ENCODE peak calls at places on chromosomes 13 and 19, in seven cellular contexts. One of them, this sample, is unnamed.

GRCh38 chr13:107864543-107865460 is 350.5 kb downstream of the LIG4 start:
- DNase-seq in DMS79: peak
- DNase-seq in psoas muscle: no peak
- DNase-seq in NCI-H460: peak
- DNase-seq in stimulated activated naive CD8-positive, alpha-beta T cell treated with anti-CD3 and anti-CD28 coated beads, Interleukin-15, amount 100 ng/mL, for 72 hours: no peak
- DNase-seq in stimulated activated CD4-positive, alpha-beta T cell treated with anti-CD3 and anti-CD28 coated beads, Interleukin-15, amount 100 ng/mL, for 1 hour: no peak
- DNase-seq in NCI-H774: peak
- DNase-seq in this sample: no peak

GRCh38 chr19:15195381-15195964 is 5.3 kb downstream of the NOTCH3 start:
- DNase-seq in DMS79: peak
- DNase-seq in psoas muscle: peak
- DNase-seq in NCI-H460: no peak
- DNase-seq in stimulated activated naive CD8-positive, alpha-beta T cell treated with anti-CD3 and anti-CD28 coated beads, Interleukin-15, amount 100 ng/mL, for 72 hours: no peak
- DNase-seq in stimulated activated CD4-positive, alpha-beta T cell treated with anti-CD3 and anti-CD28 coated beads, Interleukin-15, amount 100 ng/mL, for 1 hour: no peak
- DNase-seq in NCI-H774: peak
- DNase-seq in this sample: no peak

GRCh38 chr19:38388310-38389100 is at the start of gene SPRED3:
- DNase-seq in DMS79: peak
- DNase-seq in psoas muscle: peak
- DNase-seq in NCI-H460: no peak
- DNase-seq in stimulated activated naive CD8-positive, alpha-beta T cell treated with anti-CD3 and anti-CD28 coated beads, Interleukin-15, amount 100 ng/mL, for 72 hours: no peak
- DNase-seq in stimulated activated CD4-positive, alpha-beta T cell treated with anti-CD3 and anti-CD28 coated beads, Interleukin-15, amount 100 ng/mL, for 1 hour: no peak
- DNase-seq in NCI-H774: peak
- DNase-seq in this sample: no peak

GRCh38 chr13:74657765-74658164 is 523.6 kb upstream of the KLF12 start:
- DNase-seq in DMS79: no peak
- DNase-seq in psoas muscle: no peak
- DNase-seq in NCI-H460: no peak
- DNase-seq in stimulated activated naive CD8-positive, alpha-beta T cell treated with anti-CD3 and anti-CD28 coated beads, Interleukin-15, amount 100 ng/mL, for 72 hours: no peak
- DNase-seq in stimulated activated CD4-positive, alpha-beta T cell treated with anti-CD3 and anti-CD28 coated beads, Interleukin-15, amount 100 ng/mL, for 1 hour: no peak
- DNase-seq in NCI-H774: no peak
- DNase-seq in this sample: no peak

GRCh38 chr13:50456111-50456510 is 387.4 kb downstream of the DLEU7 start:
- DNase-seq in DMS79: no peak
- DNase-seq in psoas muscle: no peak
- DNase-seq in NCI-H460: no peak
- DNase-seq in stimulated activated naive CD8-positive, alpha-beta T cell treated with anti-CD3 and anti-CD28 coated beads, Interleukin-15, amount 100 ng/mL, for 72 hours: no peak
- DNase-seq in stimulated activated CD4-positive, alpha-beta T cell treated with anti-CD3 and anti-CD28 coated beads, Interleukin-15, amount 100 ng/mL, for 1 hour: no peak
- DNase-seq in NCI-H774: no peak
- DNase-seq in this sample: no peak

GRCh38 chr13:30892966-30893365 is 13.1 kb upstream of the MEDAG start:
- DNase-seq in DMS79: no peak
- DNase-seq in psoas muscle: peak
- DNase-seq in NCI-H460: peak
- DNase-seq in stimulated activated naive CD8-positive, alpha-beta T cell treated with anti-CD3 and anti-CD28 coated beads, Interleukin-15, amount 100 ng/mL, for 72 hours: no peak
- DNase-seq in stimulated activated CD4-positive, alpha-beta T cell treated with anti-CD3 and anti-CD28 coated beads, Interleukin-15, amount 100 ng/mL, for 1 hour: no peak
- DNase-seq in NCI-H774: no peak
- DNase-seq in this sample: no peak

GRCh38 chr13:84399320-84400085 is 517.2 kb upstream of the SLITRK1 start:
- DNase-seq in DMS79: no peak
- DNase-seq in psoas muscle: no peak
- DNase-seq in NCI-H460: no peak
- DNase-seq in stimulated activated naive CD8-positive, alpha-beta T cell treated with anti-CD3 and anti-CD28 coated beads, Interleukin-15, amount 100 ng/mL, for 72 hours: no peak
- DNase-seq in stimulated activated CD4-positive, alpha-beta T cell treated with anti-CD3 and anti-CD28 coated beads, Interleukin-15, amount 100 ng/mL, for 1 hour: no peak
- DNase-seq in NCI-H774: no peak
- DNase-seq in this sample: no peak

GRCh38 chr19:30679789-30680188 is 307.6 kb downstream of the ZNF536 start:
- DNase-seq in DMS79: no peak
- DNase-seq in psoas muscle: no peak
- DNase-seq in NCI-H460: no peak
- DNase-seq in stimulated activated naive CD8-positive, alpha-beta T cell treated with anti-CD3 and anti-CD28 coated beads, Interleukin-15, amount 100 ng/mL, for 72 hours: no peak
- DNase-seq in stimulated activated CD4-positive, alpha-beta T cell treated with anti-CD3 and anti-CD28 coated beads, Interleukin-15, amount 100 ng/mL, for 1 hour: no peak
- DNase-seq in NCI-H774: no peak
- DNase-seq in this sample: no peak

GRCh38 chr19:47124937-47125668 is 5.5 kb upstream of the SAE1 start:
- DNase-seq in DMS79: peak
- DNase-seq in psoas muscle: no peak
- DNase-seq in NCI-H460: peak
- DNase-seq in stimulated activated naive CD8-positive, alpha-beta T cell treated with anti-CD3 and anti-CD28 coated beads, Interleukin-15, amount 100 ng/mL, for 72 hours: peak
- DNase-seq in stimulated activated CD4-positive, alpha-beta T cell treated with anti-CD3 and anti-CD28 coated beads, Interleukin-15, amount 100 ng/mL, for 1 hour: no peak
- DNase-seq in NCI-H774: peak
- DNase-seq in this sample: no peak

GRCh38 chr19:4077011-4077382 is 10.3 kb upstream of the ZBTB7A start:
- DNase-seq in DMS79: no peak
- DNase-seq in psoas muscle: no peak
- DNase-seq in NCI-H460: no peak
- DNase-seq in stimulated activated naive CD8-positive, alpha-beta T cell treated with anti-CD3 and anti-CD28 coated beads, Interleukin-15, amount 100 ng/mL, for 72 hours: no peak
- DNase-seq in stimulated activated CD4-positive, alpha-beta T cell treated with anti-CD3 and anti-CD28 coated beads, Interleukin-15, amount 100 ng/mL, for 1 hour: no peak
- DNase-seq in NCI-H774: no peak
- DNase-seq in this sample: no peak

GRCh38 chr13:89687066-89687465 is 1660.4 kb upstream of the MIR17HG start:
- DNase-seq in DMS79: no peak
- DNase-seq in psoas muscle: no peak
- DNase-seq in NCI-H460: no peak
- DNase-seq in stimulated activated naive CD8-positive, alpha-beta T cell treated with anti-CD3 and anti-CD28 coated beads, Interleukin-15, amount 100 ng/mL, for 72 hours: no peak
- DNase-seq in stimulated activated CD4-positive, alpha-beta T cell treated with anti-CD3 and anti-CD28 coated beads, Interleukin-15, amount 100 ng/mL, for 1 hour: no peak
- DNase-seq in NCI-H774: no peak
- DNase-seq in this sample: no peak

This sample was measured in central memory CD8-positive, alpha-beta T cell.